ENCODE peak calls at places on chromosomes 3 and 15, in four cellular contexts. B is gastrocnemius medialis; I is IMR-90; P is CD8-positive, alpha-beta T cell. G is an unnamed sample. For H3K4me1, the result is how much of the 10 kb centered on the place peaks cover.

GRCh38 chr3:52429779-52430415 is 15.0 kb downstream of the SEMA3G start:
- DNase-seq in P (no peak), I (peak), B (no peak), G (no peak)

GRCh38 chr3:171561601-171562323 is 101.6 kb upstream of the TNIK start:
- DNase-seq in P (no peak), B (no peak), I (no peak), G (no peak)

GRCh38 chr3:156317457-156317856 is 197.1 kb downstream of the KCNAB1 start:
- DNase-seq in B (no peak), I (peak), P (no peak), G (no peak)

GRCh38 chr15:92617197-92618037 is 38.2 kb downstream of the FAM174B start:
- DNase-seq in B (peak), P (no peak), I (peak), G (no peak)

GRCh38 chr3:183252973-183253363 is at the start of gene B3GNT5:
- DNase-seq in P (no peak), B (peak), I (no peak), G (no peak)

GRCh38 chr3:172929451-172929850 is 178.9 kb downstream of the ECT2 start:
- DNase-seq in I (no peak), P (no peak), B (no peak), G (no peak)

GRCh38 chr3:197298858-197299854 is 744 bp upstream of the DLG1 start:
- DNase-seq in B (peak), I (no peak), P (no peak), G (no peak)

GRCh38 chr3:58474348-58474911 is 17.5 kb upstream of the KCTD6 start:
- DNase-seq in P (no peak), I (no peak), B (no peak), G (no peak)

GRCh38 chr3:31704651-31705179 is 172.0 kb downstream of the STT3B start:
- DNase-seq in P (no peak), B (peak), I (peak), G (no peak)

GRCh38 chr3:7421065-7421464 is 560.1 kb downstream of the GRM7 start:
- DNase-seq in P (no peak), B (no peak), I (no peak), G (no peak)

GRCh38 chr3:119428538-119428937 is 34.9 kb downstream of the TMEM39A start:
- DNase-seq in P (no peak), I (no peak), B (no peak), G (no peak)

GRCh38 chr15:39869251-39869650 is 50.8 kb downstream of the GPR176 start:
- DNase-seq in I (no peak), B (no peak), P (no peak), G (no peak)

GRCh38 chr3:40846466-40846865 is 321.7 kb downstream of the ZNF621 start:
- DNase-seq in P (no peak), I (no peak), B (no peak), G (no peak)

GRCh38 chr15:93072011-93072410 is 17.0 kb downstream of the RGMA start:
- DNase-seq in I (peak), B (no peak), P (no peak), G (no peak)

GRCh38 chr15:72474466-72474911 is 359 bp downstream of the ARIH1 start:
- DNase-seq in P (no peak), I (no peak), B (no peak), G (no peak)

GRCh38 chr3:22373827-22374226 is 622.8 kb upstream of the ZNF385D start:
- DNase-seq in B (no peak), P (no peak), I (no peak), G (no peak)

GRCh38 chr15:95635666-95636065 is 694.8 kb upstream of the NR2F2 start:
- DNase-seq in I (no peak), P (no peak), B (no peak), G (no peak)

GRCh38 chr3:13192471-13193213 is 119.4 kb upstream of the IQSEC1 start:
- DNase-seq in B (no peak), I (peak), P (no peak), G (no peak)

GRCh38 chr3:50445919-50446318 is 57.5 kb downstream of the CACNA2D2 start:
- DNase-seq in P (no peak), I (no peak), B (no peak), G (no peak)

GRCh38 chr15:82554351-82554750 is 14.1 kb upstream of the RPS17 start:
- DNase-seq in P (no peak), I (no peak), B (no peak), G (no peak)

GRCh38 chr3:193761969-193762368 is 169.0 kb downstream of the OPA1 start:
- DNase-seq in P (no peak), I (no peak), B (no peak), G (no peak)

GRCh38 chr3:37466660-37467359 is 292.4 kb upstream of the LRRFIP2 start:
- DNase-seq in B (no peak), I (no peak), P (no peak), G (no peak)

GRCh38 chr15:37031198-37031597 is 69.2 kb downstream of the MEIS2 start:
- DNase-seq in I (peak), B (no peak), P (no peak), G (no peak)

GRCh38 chr15:68616397-68616796 is 37.6 kb downstream of the CORO2B start:
- DNase-seq in B (no peak), P (no peak), I (no peak), G (no peak)

GRCh38 chr15:84727429-84727828 is 11.5 kb upstream of the SEC11A start:
- DNase-seq in P (no peak), B (no peak), I (peak), G (no peak)

GRCh38 chr3:4994144-4994730 is 15.0 kb downstream of the BHLHE40 start:
- DNase-seq in I (peak), B (no peak), P (no peak), G (no peak)
- H3K4me1 ChIP-seq in I (under half), B (under half), P (under half), G (under half)

DNA sequence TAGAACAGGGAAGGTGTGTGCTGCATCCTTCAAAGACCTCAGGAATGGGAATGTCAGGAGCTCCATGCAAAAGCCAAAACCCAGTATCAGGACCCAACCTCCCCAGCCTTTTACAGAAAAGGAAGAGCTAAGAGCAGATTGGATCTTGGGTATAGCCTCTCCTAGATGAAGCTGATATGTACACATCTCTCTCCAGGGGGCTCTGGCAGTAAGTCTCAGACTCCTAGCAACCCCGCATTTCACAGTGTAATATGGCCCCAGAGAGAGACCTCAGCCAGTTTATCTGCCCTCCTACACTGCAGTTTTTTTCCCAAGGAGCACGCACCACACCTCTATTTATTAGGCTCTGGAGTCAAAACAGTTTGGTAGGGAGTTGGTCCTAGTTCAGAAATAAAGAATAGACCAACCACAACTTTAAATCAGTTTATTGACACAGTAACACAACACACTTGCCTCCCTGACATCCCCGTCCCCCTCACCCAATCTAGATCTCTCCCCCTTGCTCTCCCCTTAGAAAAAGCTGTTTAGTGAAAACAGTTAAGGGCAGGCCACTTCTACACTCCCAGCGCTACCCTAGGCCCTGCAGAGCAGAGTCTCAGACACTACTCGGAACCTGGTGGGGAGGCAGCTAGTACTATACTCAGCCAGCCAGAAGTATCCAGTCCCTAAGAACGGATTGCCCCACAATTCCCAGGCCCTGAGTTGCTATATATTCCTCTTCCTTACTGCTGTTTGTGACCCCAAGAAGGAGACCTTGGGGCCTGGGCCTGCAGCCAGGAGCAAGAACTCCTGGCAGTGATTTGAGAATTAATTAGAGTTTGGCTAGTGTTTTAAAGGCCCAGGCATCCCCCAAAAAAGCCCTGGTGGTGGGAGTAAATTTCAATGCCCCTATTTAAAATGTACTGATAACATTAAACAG is 88.0 kb downstream of the RBPMS2 start:
- DNase-seq in I (no peak), B (no peak), P (no peak), G (no peak)
- H3K27ac ChIP-seq in I (no peak), B (peak), P (no peak), G (no peak)

DNA sequence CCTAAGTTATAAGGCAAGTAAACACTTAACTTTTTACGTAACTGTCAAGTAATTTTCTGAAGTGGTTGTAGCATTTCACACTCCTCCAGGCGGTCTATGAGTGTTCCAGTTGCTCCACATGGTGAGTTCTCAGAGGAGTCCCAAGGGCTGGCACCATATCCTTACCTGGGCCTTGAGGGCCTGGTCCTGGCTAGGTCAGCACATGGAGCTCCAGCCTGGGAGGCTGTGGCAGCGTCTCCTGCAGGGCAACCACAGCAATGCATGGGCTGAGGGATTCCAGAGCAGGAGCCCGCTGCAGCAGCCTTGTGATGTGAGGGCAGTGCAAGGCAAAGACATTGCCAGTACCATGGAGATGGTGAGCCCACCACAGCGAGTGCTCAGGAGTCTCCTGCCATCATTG is 32.2 kb upstream of the LYZL4 start:
- DNase-seq in P (no peak), I (no peak), B (no peak), G (no peak)
- TF ChIP-seq CTCF in P (no peak), I (peak), B (no peak), G (no peak)

DNA sequence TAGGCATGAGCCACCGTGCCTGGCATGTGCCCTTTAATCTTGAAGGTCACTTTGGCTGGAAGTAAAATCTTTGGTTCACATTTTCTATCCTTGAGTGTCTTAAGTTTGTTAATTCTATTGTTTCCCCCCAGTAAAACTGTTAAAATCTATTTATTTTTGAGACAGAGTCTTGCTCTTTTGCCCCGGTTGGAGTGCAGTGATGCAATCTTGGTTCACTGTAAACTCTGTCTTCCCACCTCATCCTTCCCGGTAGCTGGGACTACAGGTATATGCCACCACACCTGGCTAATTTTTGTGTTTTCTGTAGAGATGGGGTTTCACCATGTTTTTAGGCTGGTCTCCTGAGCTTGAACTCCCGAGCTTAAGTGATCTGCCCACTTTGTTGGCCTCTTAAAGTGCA is 7.7 kb downstream of the PPP4R2 start:
- DNase-seq in P (no peak), I (no peak), B (no peak), G (no peak)
- H3K4me1 ChIP-seq in P (half or more), I (under half), B (half or more), G (half or more)

GRCh38 chr3:81741214-81741613 is 20.2 kb downstream of the GBE1 start:
- DNase-seq in P (no peak), B (no peak), I (peak), G (no peak)
- H3K27ac ChIP-seq in P (no peak), B (peak), I (peak), G (peak)

DNA sequence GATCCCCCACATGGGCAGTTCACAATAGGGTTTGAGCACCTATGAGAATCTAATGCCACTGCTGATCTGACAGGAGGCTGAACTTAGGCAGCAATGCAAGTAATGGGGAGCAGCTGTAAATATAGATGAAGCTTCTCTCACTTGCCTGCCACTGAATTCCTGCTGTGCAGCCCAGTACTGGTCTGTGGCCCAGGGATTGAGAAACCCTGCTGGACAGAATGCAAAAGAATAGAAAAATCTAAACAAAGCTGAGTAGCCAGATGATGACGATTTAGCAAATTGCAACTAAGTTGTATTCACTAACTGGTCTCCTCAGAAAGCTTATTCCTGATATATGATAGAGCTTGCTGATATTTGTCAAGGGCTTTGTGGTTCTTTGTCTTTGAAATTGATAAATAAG is 34.3 kb upstream of the APH1B start:
- DNase-seq in I (peak), B (peak), P (no peak), G (no peak)
- TF ChIP-seq CTCF in I (peak), B (no peak), P (no peak), G (no peak)

GRCh38 chr15:59298255-59298856 is 74.3 kb downstream of the MYO1E start:
- DNase-seq in B (no peak), P (no peak), I (peak), G (no peak)
- H3K4me1 ChIP-seq in B (half or more), P (under half), I (under half), G (half or more)

GRCh38 chr3:44208568-44208967 is 33.1 kb upstream of the TOPAZ1 start:
- DNase-seq in I (no peak), P (no peak), B (no peak), G (no peak)
- H3K27ac ChIP-seq in I (no peak), P (no peak), B (no peak), G (no peak)

GRCh38 chr3:98657429-98657828 is 64.0 kb upstream of the CPOX start:
- DNase-seq in P (no peak), I (no peak), B (no peak), G (no peak)
- TF ChIP-seq CTCF in P (no peak), I (no peak), B (no peak), G (no peak)

DNA sequence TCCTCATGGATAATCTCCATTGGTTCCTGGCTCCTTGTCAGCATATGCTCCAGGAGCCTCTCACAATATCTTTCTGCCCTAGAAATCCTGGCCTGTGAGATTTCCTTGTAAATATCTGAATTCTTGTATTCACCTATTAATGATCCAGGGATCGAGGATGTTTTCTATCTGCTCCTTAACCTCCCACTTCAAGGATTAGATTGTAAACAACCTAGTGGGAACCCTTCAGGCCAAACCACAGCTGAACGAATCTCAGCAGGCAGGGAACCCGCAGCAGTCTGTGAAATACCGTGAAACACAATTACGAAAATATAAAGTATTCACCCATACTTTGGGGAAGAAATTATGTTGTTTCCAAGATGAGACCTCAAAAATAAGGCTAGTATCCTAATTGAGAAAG is 215.9 kb downstream of the TIGIT start:
- DNase-seq in I (no peak), P (no peak), B (no peak), G (no peak)
- H3K4me1 ChIP-seq in I (under half), P (under half), B (half or more), G (under half)